ENCODE peak calls at places on chromosomes 7 and 10, in five cellular contexts. H is brain microvascular endothelial cell, T is choroid plexus epithelial cell, Y is AG04450, U is GM12878. L is an unnamed sample.

GRCh38 chr7:144513332-144513731 is 109.8 kb upstream of the NOBOX start:
- DNase-seq in H (peak), T (peak), Y (no peak), U (peak), L (no peak)

GRCh38 chr10:13528138-13528874 is 508 bp downstream of the BEND7 start:
- DNase-seq in H (no peak), T (no peak), Y (no peak), U (no peak), L (no peak)

GRCh38 chr10:12741255-12741915 is 260.1 kb downstream of the CCDC3 start:
- DNase-seq in H (no peak), T (no peak), Y (no peak), U (no peak), L (no peak)

GRCh38 chr10:7520496-7521485 is 110.0 kb upstream of the SFMBT2 start:
- DNase-seq in H (no peak), T (no peak), Y (no peak), U (peak), L (no peak)

GRCh38 chr7:39683216-39683845 is 60.0 kb downstream of the RALA start:
- DNase-seq in H (peak), T (peak), Y (no peak), U (no peak), L (no peak)

GRCh38 chr7:122507591-122507990 is 191.3 kb downstream of the RNF133 start:
- DNase-seq in H (no peak), T (no peak), Y (no peak), U (no peak), L (no peak)

GRCh38 chr10:7339503-7339902 is 71.3 kb downstream of the SFMBT2 start:
- DNase-seq in H (no peak), T (no peak), Y (no peak), U (no peak), L (no peak)

GRCh38 chr7:103524042-103524907 is 78.3 kb upstream of the SLC26A5 start:
- DNase-seq in H (peak), T (peak), Y (peak), U (no peak), L (no peak)

GRCh38 chr7:41733063-41733398 is 30.1 kb upstream of the INHBA start:
- DNase-seq in H (no peak), T (no peak), Y (no peak), U (no peak), L (no peak)

GRCh38 chr7:16395121-16395520 is 26.2 kb downstream of the CRPPA start:
- DNase-seq in H (no peak), T (no peak), Y (no peak), U (no peak), L (no peak)

GRCh38 chr10:75556320-75556719 is 124.9 kb downstream of the LRMDA start:
- DNase-seq in H (no peak), T (no peak), Y (no peak), U (no peak), L (no peak)

GRCh38 chr7:22786290-22786932 is 36.2 kb downstream of the TOMM7 start:
- DNase-seq in H (no peak), T (no peak), Y (no peak), U (no peak), L (no peak)

GRCh38 chr10:78916227-78916626 is 152.5 kb upstream of the ZMIZ1 start:
- DNase-seq in H (no peak), T (no peak), Y (no peak), U (no peak), L (no peak)

GRCh38 chr7:101017099-101017777 is 2.6 kb upstream of the MUC17 start:
- DNase-seq in H (peak), T (peak), Y (peak), U (peak), L (peak)

GRCh38 chr7:25846722-25847121 is 305.3 kb upstream of the NFE2L3 start:
- DNase-seq in H (peak), T (peak), Y (peak), U (no peak), L (peak)

GRCh38 chr10:123269675-123270074 is 115.5 kb downstream of the BUB3 start:
- DNase-seq in H (no peak), T (no peak), Y (no peak), U (no peak), L (no peak)

GRCh38 chr7:90119178-90119971 is 34.9 kb upstream of the STEAP1 start:
- DNase-seq in H (no peak), T (peak), Y (no peak), U (no peak), L (no peak)

GRCh38 chr10:28593811-28594210 is 60.9 kb downstream of the WAC start:
- DNase-seq in H (no peak), T (no peak), Y (no peak), U (no peak), L (no peak)

GRCh38 chr7:37987732-37988131 is 67.3 kb downstream of the EPDR1 start:
- DNase-seq in H (no peak), T (peak), Y (no peak), U (no peak), L (no peak)

GRCh38 chr10:83995932-83996331 is 143.4 kb upstream of the GHITM start:
- DNase-seq in H (no peak), T (no peak), Y (no peak), U (no peak), L (no peak)

GRCh38 chr10:83988435-83988834 is 150.9 kb upstream of the GHITM start:
- DNase-seq in H (no peak), T (no peak), Y (no peak), U (peak), L (no peak)

GRCh38 chr10:83991986-83992753 is 147.1 kb upstream of the GHITM start:
- DNase-seq in H (no peak), T (peak), Y (no peak), U (peak), L (no peak)

GRCh38 chr10:83990126-83990525 is 149.2 kb upstream of the GHITM start:
- DNase-seq in H (no peak), T (no peak), Y (no peak), U (peak), L (no peak)

DNA sequence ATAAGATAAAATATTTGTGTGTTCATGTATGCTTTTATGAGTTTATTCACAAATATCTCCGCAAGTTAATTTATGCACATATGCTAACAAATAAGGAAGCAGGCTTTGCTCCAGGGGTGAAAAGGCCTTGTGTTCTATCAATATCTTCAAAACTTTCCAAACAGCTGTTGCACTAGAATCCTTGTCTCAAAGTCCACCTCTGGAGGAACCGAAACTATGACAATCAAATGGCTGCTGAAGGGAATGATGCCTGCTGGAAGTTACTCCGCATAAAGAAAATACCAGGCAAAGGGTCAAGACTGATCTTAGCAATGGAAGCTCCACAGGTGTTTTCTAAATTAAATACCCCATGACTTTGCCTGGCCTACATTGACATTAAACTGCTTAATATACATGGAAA is 145.0 kb upstream of the GHITM start:
- DNase-seq in H (no peak), T (no peak), Y (no peak), U (no peak), L (no peak)
- TF ChIP-seq CTCF in H (no peak), T (no peak), Y (no peak), U (no peak), L (no peak)

DNA sequence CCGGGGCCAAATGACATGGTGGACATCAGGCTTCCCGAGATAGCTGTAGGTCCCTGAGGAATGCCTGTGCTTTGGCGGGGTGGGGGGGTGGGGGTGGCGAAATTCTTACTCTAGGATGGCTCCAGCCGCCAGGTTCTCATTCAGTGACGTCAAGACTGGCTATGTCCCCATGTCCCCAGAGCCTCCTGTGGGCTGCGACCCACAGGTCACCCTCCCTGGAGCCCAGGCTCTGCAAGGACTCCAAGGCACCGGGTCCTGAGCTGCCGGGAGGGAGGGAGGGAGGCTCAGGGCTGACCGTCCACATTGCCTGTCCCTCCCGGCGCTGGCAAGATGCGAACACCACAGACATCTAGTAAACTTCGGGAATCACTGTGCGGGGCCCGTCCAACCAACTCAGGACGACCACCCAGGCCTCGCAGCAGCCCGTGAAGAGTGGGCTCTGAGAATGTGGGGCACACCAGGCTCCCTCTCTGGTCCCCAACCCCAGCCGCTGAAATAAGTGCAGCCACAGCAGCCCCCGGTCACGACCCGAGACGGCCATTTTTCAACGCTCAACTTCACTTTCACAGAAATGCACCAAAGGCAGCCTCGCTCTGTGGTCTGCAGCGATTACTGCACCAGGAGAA is 12.6 kb downstream of the GPR146 start:
- DNase-seq in H (no peak), T (no peak), Y (no peak), U (no peak), L (no peak)
- H3K4me3 ChIP-seq in H (no peak), T (no peak), Y (no peak), U (no peak), L (no peak)

DNA sequence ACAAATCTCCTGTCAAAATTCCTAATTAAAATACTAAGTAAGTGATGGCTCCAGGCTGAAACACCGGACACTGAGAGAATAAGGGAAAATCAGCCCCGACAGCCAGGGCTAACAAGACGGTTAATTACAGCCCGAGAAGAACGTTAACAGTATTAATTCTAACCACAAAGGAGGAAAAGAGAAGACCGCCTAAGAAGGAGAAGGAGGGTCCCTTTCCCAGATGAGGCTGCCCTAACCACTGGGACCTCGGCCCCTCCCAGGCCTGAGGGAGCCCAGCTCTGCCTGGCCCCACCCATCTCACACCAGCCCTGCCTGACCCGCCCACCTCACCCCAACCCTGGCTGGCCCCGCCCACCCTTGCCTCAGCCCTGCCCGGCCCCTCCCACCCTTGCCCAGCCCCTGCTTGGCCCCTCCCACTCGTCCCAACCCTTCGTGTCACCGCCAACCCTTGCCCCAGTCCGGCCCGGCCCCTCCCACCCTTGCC is 51.3 kb downstream of the PWWP2B start:
- DNase-seq in H (no peak), T (no peak), Y (no peak), U (peak), L (no peak)
- TF ChIP-seq CTCF in H (no peak), T (no peak), Y (no peak), U (no peak), L (no peak)

GRCh38 chr10:112953075-112953501 is 3.0 kb downstream of the TCF7L2 start:
- DNase-seq in H (no peak), T (peak), Y (no peak), U (no peak), L (no peak)

GRCh38 chr10:112952282-112952991 is 2.4 kb downstream of the TCF7L2 start:
- DNase-seq in H (no peak), T (peak), Y (no peak), U (no peak), L (no peak)

GRCh38 chr10:112954974-112955735 is 5.1 kb downstream of the TCF7L2 start:
- DNase-seq in H (no peak), T (no peak), Y (no peak), U (no peak), L (no peak)

GRCh38 chr10:112955736-112956421 is 5.8 kb downstream of the TCF7L2 start:
- DNase-seq in H (peak), T (peak), Y (peak), U (no peak), L (no peak)

DNA sequence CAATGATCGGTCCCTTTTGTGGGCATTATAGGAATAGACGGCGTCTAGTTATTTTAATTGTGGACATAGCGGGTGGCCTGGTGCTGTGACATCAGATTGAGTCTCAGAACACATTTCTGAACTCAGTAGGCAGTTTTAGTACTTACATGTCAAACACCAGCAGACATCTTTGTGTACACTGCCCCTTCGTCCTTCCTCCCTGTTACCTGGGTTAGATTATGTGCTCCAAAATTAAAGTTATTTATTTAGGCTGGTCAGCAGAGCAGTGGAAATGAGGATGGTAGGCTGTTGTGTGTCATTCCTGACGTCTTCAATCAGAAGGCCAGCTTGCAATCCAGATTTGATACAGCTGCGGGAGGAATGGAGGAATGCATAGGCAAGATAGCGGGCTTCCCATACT is 3.7 kb downstream of the TCF7L2 start:
- DNase-seq in H (peak), T (peak), Y (no peak), U (no peak), L (no peak)
- H3K4me3 ChIP-seq in H (peak), T (peak), Y (peak), U (no peak), L (peak)